ENCODE peak calls at places on chromosomes 7 and 10, in four cellular contexts. L is HepG2, J is A549, K is K562. F is an unnamed sample.

GRCh38 chr10:29469481-29470354 is 165.1 kb downstream of the SVIL start:
- DNase-seq in L (no peak), K (no peak), J (no peak), F (no peak)

GRCh38 chr7:17178562-17178961 is 119.9 kb upstream of the AHR start:
- DNase-seq in J (no peak), L (no peak), K (no peak), F (no peak)

GRCh38 chr10:61586829-61587228 is 75.9 kb upstream of the CABCOCO1 start:
- DNase-seq in K (no peak), L (no peak), J (no peak), F (no peak)

GRCh38 chr10:113543455-113543955 is 9.3 kb upstream of the HABP2 start:
- DNase-seq in L (no peak), K (no peak), J (no peak), F (no peak)

GRCh38 chr10:51169111-51169510 is 94.8 kb downstream of the PRKG1 start:
- DNase-seq in K (no peak), J (no peak), L (no peak), F (no peak)

GRCh38 chr7:77989981-77990566 is 191.5 kb downstream of the PHTF2 start:
- DNase-seq in K (peak; percentile 45), L (no peak), J (peak; percentile 42), F (no peak)

GRCh38 chr7:48537561-48537960 is 366.3 kb downstream of the ABCA13 start:
- DNase-seq in K (no peak), L (no peak), J (no peak), F (no peak)

GRCh38 chr7:54995631-54996340 is 23.0 kb upstream of the EGFR start:
- DNase-seq in K (no peak), J (peak; percentile 85), L (peak; percentile 39), F (no peak)

GRCh38 chr10:23693398-23693797 is 254.5 kb downstream of the OTUD1 start:
- DNase-seq in K (no peak), L (no peak), J (peak; percentile 29), F (peak; percentile 75)

GRCh38 chr10:63273575-63273974 is 140.4 kb downstream of the NRBF2 start:
- DNase-seq in L (no peak), J (no peak), K (no peak), F (no peak)

GRCh38 chr10:110872984-110873569 is 1.3 kb downstream of the PDCD4 start:
- DNase-seq in J (no peak), K (no peak), L (no peak), F (no peak)

GRCh38 chr10:86194684-86195083 is 171.9 kb downstream of the GRID1 start:
- DNase-seq in L (no peak), K (no peak), J (no peak), F (no peak)

GRCh38 chr7:84162125-84162524 is 32.5 kb downstream of the SEMA3A start:
- DNase-seq in J (no peak), K (no peak), L (no peak), F (no peak)

GRCh38 chr7:94129443-94130140 is 125.4 kb upstream of the BET1 start:
- DNase-seq in J (peak; percentile 82), K (no peak), L (peak; percentile 19), F (no peak)

GRCh38 chr7:32676249-32676941 is 181.1 kb downstream of the AVL9 start:
- DNase-seq in J (no peak), L (no peak), K (no peak), F (no peak)

GRCh38 chr7:158814637-158815036 is 14.7 kb downstream of the ESYT2 start:
- DNase-seq in J (no peak), K (peak; percentile 25), L (no peak), F (no peak)

GRCh38 chr10:129035052-129035805 is 431.8 kb upstream of the MGMT start:
- DNase-seq in J (no peak), K (no peak), L (no peak), F (no peak)

GRCh38 chr7:106552645-106553445 is 108.1 kb downstream of the CCDC71L start:
- DNase-seq in J (no peak), L (no peak), K (peak; percentile 54), F (no peak)

GRCh38 chr10:120804020-120804419 is 47.1 kb upstream of the WDR11 start:
- DNase-seq in K (no peak), J (no peak), L (no peak), F (no peak)

GRCh38 chr7:129255800-129256199 is 31.0 kb downstream of the AHCYL2 start:
- DNase-seq in L (no peak), K (no peak), J (no peak), F (no peak)

GRCh38 chr7:94605031-94605430 is 50.9 kb downstream of the SGCE start:
- DNase-seq in J (no peak), K (no peak), L (no peak), F (no peak)

DNA sequence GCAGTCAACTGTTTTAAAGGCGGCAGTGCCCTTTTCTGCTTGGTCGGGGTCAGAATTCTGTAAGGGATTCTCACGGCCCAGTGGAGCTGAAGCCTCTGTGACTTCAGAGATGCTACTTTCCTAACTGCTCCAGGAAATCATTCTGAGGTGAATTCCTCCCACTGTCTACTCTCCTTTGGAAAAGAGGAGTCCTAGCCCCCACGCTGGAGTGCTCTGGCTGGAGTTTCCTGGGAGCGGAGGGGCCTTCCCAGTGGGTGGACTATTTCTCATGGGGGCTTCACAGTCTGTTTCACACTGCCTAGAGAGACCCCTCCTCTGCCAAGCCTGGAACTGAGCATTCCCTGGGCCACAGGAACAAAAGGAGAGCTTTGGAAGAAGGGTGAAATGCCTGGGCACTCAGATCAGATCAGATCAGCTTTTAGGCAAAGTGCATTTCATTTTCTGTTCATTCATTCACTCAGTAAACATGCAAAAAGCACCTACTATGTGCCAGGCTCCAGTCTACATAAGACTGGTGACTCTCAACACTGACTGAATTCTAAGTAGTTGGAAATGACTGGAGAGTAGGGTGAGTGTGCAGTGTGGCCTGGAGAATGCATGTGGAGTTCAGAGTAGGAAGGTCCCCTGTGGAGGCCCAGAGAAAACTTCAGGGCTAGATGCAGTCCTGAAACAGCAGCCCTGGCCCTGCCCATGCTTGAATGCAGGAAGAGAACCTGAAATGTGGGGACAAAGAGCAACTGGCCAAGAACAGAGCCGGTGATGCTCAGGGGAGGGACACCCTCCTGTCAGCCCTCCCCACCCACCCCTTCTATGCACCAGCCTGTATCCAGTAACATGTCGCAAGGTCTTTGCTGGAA is 12.2 kb downstream of the ZNF488 start:
- DNase-seq in J (no peak), L (no peak), K (no peak), F (no peak)
- TF ChIP-seq RNF2 in J (no peak), L (no peak), K (no peak), F (no peak)

DNA sequence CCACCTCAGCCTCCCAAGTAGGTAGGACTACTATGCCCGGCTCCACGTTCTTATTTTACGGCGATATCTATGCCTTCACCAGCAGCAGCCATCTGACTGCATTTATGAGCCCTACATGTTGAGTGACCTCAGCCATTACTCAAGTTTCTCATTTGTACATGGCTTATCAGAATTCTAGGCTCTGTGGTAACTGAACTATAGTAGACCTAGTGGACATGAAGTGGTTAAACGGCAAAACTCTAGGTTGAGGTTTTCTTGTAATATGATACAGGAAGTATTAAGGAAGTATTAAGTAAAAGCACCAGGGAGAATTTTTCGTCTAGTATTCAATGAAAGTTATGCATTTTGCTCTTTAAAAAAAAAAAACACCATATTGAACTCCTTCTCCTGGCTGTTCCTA is 39.7 kb upstream of the EPC1 start:
- DNase-seq in K (no peak), L (no peak), J (no peak), F (no peak)
- TF ChIP-seq RNF2 in K (no peak), L (no peak), J (no peak), F (no peak)

DNA sequence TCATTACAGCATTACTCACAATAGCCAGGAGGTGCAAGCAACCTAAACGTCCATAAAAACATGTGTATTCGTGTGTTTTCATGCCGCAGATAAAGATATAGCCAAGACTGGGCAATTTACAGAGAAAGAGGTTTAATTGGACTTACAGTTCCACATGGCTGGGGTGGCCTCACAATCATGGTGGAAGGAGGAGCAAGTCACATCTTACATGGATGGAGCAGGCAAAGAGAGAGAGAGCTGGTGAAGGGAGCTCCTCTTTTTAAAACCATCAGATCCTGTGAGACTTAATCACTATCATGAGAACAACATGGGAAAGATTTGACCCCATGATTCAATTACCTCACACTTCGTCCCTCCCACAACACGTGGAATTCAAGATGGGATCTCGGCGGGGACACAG is 33.0 kb downstream of the PDLIM1 start:
- DNase-seq in L (no peak), K (no peak), J (no peak), F (peak; percentile 16)
- TF ChIP-seq RNF2 in L (no peak), K (no peak), J (no peak), F (no peak)

DNA sequence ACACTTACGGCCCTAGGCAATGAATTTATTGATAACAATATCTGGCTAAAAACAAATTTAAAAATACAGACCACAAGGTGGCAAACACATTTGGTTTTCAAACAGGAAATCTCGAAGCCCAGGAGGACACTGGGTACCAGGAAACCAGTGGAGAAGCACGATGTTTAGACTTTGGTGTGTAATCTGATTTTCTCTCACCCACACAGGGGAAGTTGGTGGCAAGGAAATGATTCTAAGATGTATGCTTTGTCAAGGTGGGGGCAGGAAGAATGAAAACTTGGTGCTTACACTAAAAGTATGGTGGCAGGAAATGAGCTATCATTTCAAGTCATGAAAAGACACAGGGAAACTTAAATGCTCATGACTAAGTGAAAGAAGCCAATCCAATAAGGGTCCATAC is 113.2 kb upstream of the ANKRD1 start:
- DNase-seq in J (no peak), L (no peak), K (no peak), F (no peak)
- TF ChIP-seq RNF2 in J (no peak), L (no peak), K (no peak), F (no peak)

GRCh38 chr7:568031-568680 is 48.5 kb upstream of the PDGFA start:
- DNase-seq in J (no peak), K (no peak), L (no peak), F (no peak)
- TF ChIP-seq RNF2 in J (no peak), K (no peak), L (no peak), F (no peak)

GRCh38 chr10:5530846-5531557 is 6.2 kb downstream of the CALML3 start:
- DNase-seq in J (no peak), L (no peak), K (no peak), F (no peak)
- TF ChIP-seq RNF2 in J (no peak), L (no peak), K (no peak), F (no peak)

GRCh38 chr10:103546401-103546800 is 52.9 kb downstream of the NEURL1 start:
- DNase-seq in L (no peak), J (no peak), K (no peak), F (no peak)
- TF ChIP-seq RNF2 in L (no peak), J (no peak), K (no peak), F (no peak)

F was measured in H1.